ENCODE peak calls at places on chromosomes 4 and X, in ten cellular contexts. M is HepG2, O is uterus, A is AG09309, T is MM.1S, L is IMR-90, F is transverse colon, G is A549, R is cardiac muscle cell, P is epithelial cell of esophagus. N is an unnamed sample.

GRCh38 chr4:180766903-180767302 is 1476.3 kb upstream of the TENM3 start:
- DNase-seq in M (no peak), O (no peak), A (no peak), T (no peak), L (no peak), F (no peak), G (no peak), R (no peak), P (no peak), N (no peak)

GRCh38 chr4:69977582-69977981 is 12.1 kb upstream of the CSN2 start:
- DNase-seq in M (no peak), O (no peak), A (no peak), T (no peak), L (no peak), F (no peak), G (no peak), R (peak), P (no peak), N (peak)

GRCh38 chr4:10099521-10100325 is 16.9 kb downstream of the WDR1 start:
- DNase-seq in M (no peak), O (no peak), A (no peak), T (no peak), L (no peak), F (no peak), G (no peak), R (no peak), P (no peak), N (no peak)

GRCh38 chr4:8892556-8893226 is 21.1 kb upstream of the HMX1 start:
- DNase-seq in M (no peak), O (no peak), A (no peak), T (no peak), L (no peak), F (no peak), G (no peak), R (no peak), P (no peak), N (peak)

GRCh38 chr4:54929459-54929858 is 195.9 kb downstream of the KDR start:
- DNase-seq in M (no peak), O (no peak), A (no peak), T (no peak), L (no peak), F (no peak), G (no peak), R (no peak), P (no peak), N (no peak)

GRCh38 chrX:124229374-124229773 is 103.1 kb upstream of the TEX13D start:
- DNase-seq in M (no peak), O (no peak), A (no peak), T (no peak), L (no peak), F (no peak), G (no peak), R (no peak), P (no peak), N (no peak)

GRCh38 chr4:169024762-169025161 is 14.7 kb upstream of the CBR4 start:
- DNase-seq in M (no peak), O (no peak), A (no peak), T (peak), L (peak), F (no peak), G (peak), R (peak), P (peak), N (peak)

GRCh38 chr4:47929682-47930201 is 15.4 kb upstream of the NFXL1 start:
- DNase-seq in M (no peak), O (no peak), A (no peak), T (no peak), L (no peak), F (no peak), G (no peak), R (no peak), P (no peak), N (no peak)

GRCh38 chr4:143399113-143399949 is 62.7 kb downstream of the GAB1 start:
- DNase-seq in M (peak), O (no peak), A (no peak), T (peak), L (peak), F (no peak), G (peak), R (peak), P (peak), N (peak)

GRCh38 chr4:73780834-73781233 is 40.5 kb downstream of the CXCL8 start:
- DNase-seq in M (no peak), O (no peak), A (no peak), T (no peak), L (no peak), F (no peak), G (no peak), R (no peak), P (no peak), N (no peak)

DNA sequence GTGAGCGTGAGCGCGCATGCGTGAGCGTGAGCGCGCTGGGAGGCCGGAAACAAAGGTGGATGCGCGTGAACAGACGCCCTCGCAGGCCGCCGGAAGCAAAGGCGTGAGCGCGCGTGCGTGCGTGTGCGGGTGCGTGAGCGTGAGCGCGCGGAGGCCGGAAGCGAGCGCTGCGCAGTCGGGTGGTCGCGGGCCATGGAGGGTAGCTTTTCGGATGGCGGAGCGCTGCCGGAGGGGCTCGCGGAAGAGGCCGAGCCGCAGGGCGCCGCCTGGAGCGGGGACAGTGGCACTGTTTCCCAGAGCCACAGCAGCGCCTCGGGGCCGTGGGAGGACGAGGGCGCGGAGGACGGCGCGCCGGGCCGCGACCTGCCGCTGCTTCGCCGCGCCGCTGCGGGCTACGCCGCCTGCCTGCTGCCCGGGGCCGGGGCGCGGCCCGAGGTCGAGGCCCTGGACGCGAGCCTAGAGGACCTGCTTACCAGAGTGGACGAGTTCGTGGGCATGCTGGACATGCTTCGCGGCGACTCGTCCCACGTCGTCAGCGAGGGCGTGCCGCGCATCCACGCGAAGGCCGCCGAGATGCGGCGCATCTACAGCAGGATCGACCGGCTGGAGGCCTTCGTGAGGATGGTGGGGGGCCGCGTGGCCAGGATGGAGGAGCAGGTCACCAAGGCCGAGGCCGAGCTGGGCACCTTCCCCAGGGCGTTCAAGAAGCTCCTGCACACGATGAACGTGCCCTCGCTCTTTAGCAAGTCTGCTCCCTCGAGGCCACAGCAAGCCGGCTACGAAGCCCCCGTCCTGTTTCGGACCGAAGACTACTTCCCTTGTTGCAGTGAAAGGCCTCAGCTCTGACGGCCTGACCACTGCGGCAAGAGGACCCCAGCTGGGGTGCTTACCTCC is at the start of gene BLOC1S4:
- DNase-seq in M (peak), O (peak), A (peak), T (peak), L (peak), F (peak), G (peak), R (peak), P (peak), N (peak)
- TF ChIP-seq CTCF in M (no peak), O (no peak), A (no peak), T (no peak), L (peak), F (peak), G (no peak), R (peak), P (no peak), N (no peak)

GRCh38 chrX:72576161-72576896 is 3.7 kb upstream of the HDAC8 start:
- DNase-seq in M (peak), O (no peak), A (peak), T (no peak), L (peak), F (no peak), G (peak), R (peak), P (peak), N (peak)

GRCh38 chrX:72572248-72573157 is at the start of gene HDAC8:
- DNase-seq in M (peak), O (peak), A (peak), T (peak), L (peak), F (peak), G (peak), R (peak), P (peak), N (peak)

GRCh38 chrX:72569786-72570185 is 2.9 kb downstream of the HDAC8 start:
- DNase-seq in M (no peak), O (no peak), A (peak), T (no peak), L (peak), F (no peak), G (peak), R (peak), P (peak), N (peak)

GRCh38 chrX:72568406-72569092 is 4.1 kb downstream of the HDAC8 start:
- DNase-seq in M (no peak), O (no peak), A (peak), T (no peak), L (peak), F (no peak), G (no peak), R (peak), P (no peak), N (peak)

GRCh38 chrX:72573158-72573511 is 492 bp upstream of the HDAC8 start:
- DNase-seq in M (no peak), O (no peak), A (no peak), T (no peak), L (no peak), F (no peak), G (no peak), R (no peak), P (no peak), N (no peak)
- H3K4me3 ChIP-seq in M (peak), O (peak), A (peak), T (peak), L (peak), F (no peak), G (peak), R (peak), P (peak), N (peak)

GRCh38 chr4:113358784-113359183 is 309.3 kb downstream of the ANK2 start:
- DNase-seq in M (no peak), O (no peak), A (no peak), T (no peak), L (no peak), F (no peak), G (peak), R (peak), P (no peak), N (no peak)
- TF ChIP-seq CTCF in M (peak), O (no peak), A (no peak), T (no peak), L (peak), F (no peak), G (peak), R (peak), P (no peak), N (peak)

DNA sequence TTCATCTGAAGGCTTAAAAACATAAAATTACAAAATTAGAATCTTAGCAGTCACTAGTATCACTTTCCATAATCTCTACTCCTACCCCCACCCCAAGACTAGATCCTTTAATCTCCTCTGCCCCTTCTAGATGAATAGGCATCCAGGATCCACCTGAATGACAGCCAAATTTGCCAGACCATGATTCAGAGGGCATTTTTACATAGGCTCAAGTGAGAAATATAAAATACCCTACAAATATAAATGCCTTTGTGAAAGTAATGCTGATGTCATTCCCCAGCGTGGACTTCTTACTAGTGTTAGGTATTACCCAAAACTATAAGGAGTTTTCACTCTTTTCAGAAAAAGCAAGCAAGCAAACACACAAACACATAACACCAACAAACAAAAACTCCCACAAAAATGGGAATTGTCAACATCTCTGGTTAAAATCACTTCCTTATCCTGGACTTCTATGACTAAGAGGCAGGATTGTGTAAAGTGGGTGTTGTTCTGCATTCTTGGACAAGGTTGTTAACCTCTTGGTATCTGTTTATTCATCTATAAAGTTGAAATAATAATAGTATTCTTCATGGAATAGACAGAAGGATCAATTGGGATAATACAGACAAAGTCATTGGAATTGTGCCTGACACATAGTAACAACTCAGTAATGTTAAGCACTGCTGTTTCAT is 51.3 kb upstream of the TMPRSS11F start:
- DNase-seq in M (no peak), O (no peak), A (no peak), T (no peak), L (no peak), F (no peak), G (peak), R (peak), P (peak), N (peak)
- H3K4me3 ChIP-seq in M (no peak), O (no peak), A (no peak), T (no peak), L (no peak), F (no peak), G (no peak), R (no peak), P (no peak), N (no peak)

DNA sequence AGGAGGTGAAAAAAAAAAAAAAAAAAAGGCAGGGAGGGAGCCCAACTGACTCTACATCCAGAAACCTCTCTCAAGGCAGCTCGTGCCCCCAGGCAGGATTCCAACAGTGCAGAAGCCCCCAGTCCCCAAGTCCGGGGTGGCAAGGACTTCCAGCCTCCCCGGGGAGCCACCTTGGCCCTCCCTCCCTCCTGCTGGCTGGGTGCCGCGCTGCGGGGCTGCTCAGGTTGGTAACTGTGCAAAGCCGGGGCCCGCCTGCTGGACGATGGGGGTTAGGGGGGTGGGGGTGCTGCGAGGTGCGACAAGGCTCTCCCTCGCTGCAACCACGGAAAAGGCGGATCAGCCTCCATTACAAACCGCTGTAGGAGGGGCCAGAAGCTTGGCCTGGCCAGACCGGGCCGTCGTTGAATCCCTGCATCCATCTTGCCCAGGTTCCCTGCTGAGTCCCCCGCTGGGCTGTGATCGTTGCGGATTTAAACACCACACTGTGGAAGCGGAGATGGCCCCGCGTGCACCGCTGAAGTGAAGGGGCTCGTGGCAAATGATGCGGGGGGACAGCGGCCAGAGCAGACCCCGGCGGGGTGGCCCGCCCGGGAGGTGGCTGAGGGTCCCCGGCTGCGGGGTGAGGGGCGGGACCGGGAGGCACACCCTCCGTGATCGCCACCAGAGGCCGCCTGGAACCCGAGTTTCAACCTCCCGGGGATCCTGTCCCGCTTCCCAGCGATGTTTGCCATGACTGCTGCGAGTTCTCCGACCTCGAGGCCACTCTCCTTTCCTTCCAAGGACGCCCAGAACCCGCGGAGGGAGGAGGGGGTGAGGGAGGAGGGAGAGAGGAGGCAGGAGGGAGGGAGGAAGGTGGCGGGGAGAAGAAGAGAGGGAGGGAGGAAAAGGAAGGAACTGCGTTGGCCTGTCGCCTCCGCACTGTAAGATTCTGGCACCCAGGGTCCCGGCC is 58.0 kb upstream of the DDX3X start:
- DNase-seq in M (peak), O (peak), A (no peak), T (peak), L (peak), F (peak), G (peak), R (peak), P (peak), N (peak)
- TF ChIP-seq CTCF in M (peak), O (peak), A (peak), T (peak), L (peak), F (peak), G (peak), R (peak), P (peak), N (peak)